ENCODE peak calls at places on chromosomes 3 and 15, in five cellular contexts. Z is NCI-H446; C is kidney; M is LNCaP clone FGC; O is activated CD8-positive, alpha-beta T cell treated with anti-CD3 and anti-CD28 coated beads, Interleukin-2, amount 10 ng/mL, durations not matched to agents 7 days and 5 days. I is an unnamed sample.

GRCh38 chr15:43881944-43882343 is 55.1 kb downstream of the WDR76 start:
- DNase-seq in Z (no peak), C (no peak), M (no peak), O (no peak), I (no peak)

GRCh38 chr3:45218578-45219390 is 7.3 kb downstream of the TMEM158 start:
- DNase-seq in Z (no peak), C (peak), M (peak), O (no peak), I (no peak)

GRCh38 chr3:193777524-193777923 is 184.5 kb downstream of the OPA1 start:
- DNase-seq in Z (no peak), C (no peak), M (no peak), O (no peak), I (no peak)

GRCh38 chr3:147422934-147423599 is 13.9 kb downstream of the ZIC1 start:
- DNase-seq in Z (no peak), C (no peak), M (no peak), O (no peak), I (no peak)

GRCh38 chr3:125381743-125382142 is 6.6 kb upstream of the ZNF148 start:
- DNase-seq in Z (no peak), C (no peak), M (no peak), O (peak), I (peak)

GRCh38 chr3:31275583-31275982 is 257.1 kb upstream of the STT3B start:
- DNase-seq in Z (no peak), C (no peak), M (no peak), O (no peak), I (no peak)

GRCh38 chr3:109480014-109480413 is 142.7 kb upstream of the DPPA4 start:
- DNase-seq in Z (no peak), C (no peak), M (no peak), O (no peak), I (no peak)

GRCh38 chr3:52014613-52015012 is 18.9 kb upstream of the RPL29 start:
- DNase-seq in Z (no peak), C (no peak), M (no peak), O (no peak), I (no peak)

GRCh38 chr3:58306662-58307286 is 454 bp downstream of the HTD2 start:
- DNase-seq in Z (no peak), C (peak), M (no peak), O (peak), I (peak)

GRCh38 chr3:134485075-134485536 is 679 bp downstream of the ANAPC13 start:
- DNase-seq in Z (no peak), C (no peak), M (no peak), O (peak), I (no peak)

GRCh38 chr15:69181419-69181818 is 21.0 kb downstream of the GLCE start:
- DNase-seq in Z (no peak), C (no peak), M (no peak), O (no peak), I (no peak)

GRCh38 chr15:36161781-36162212 is 417.6 kb upstream of the CDIN1 start:
- DNase-seq in Z (no peak), C (no peak), M (no peak), O (no peak), I (no peak)

GRCh38 chr3:170740726-170741591 is 129.0 kb downstream of the RPL22L1 start:
- DNase-seq in Z (peak), C (peak), M (peak), O (no peak), I (no peak)

GRCh38 chr3:110995461-110996226 is 76.0 kb upstream of the NECTIN3 start:
- DNase-seq in Z (no peak), C (no peak), M (no peak), O (no peak), I (no peak)

I was measured in DND-41.